ENCODE peak calls at places on chromosomes 6 and 20, in ten cellular contexts. H is activated T-helper 1 cell treated with Interleukin-2 at 50 U/mL for 16 hours; X is amygdala; P is fibroblast of the conjunctiva; C is occipital lobe; O is stimulated activated CD4-positive, alpha-beta T cell treated with anti-CD3 and anti-CD28 coated beads, Interleukin-1b, Interleukin-23, amount 100 ng/mL, for 48 hours; T is HS-5; W is CD4-positive, CD25-positive, alpha-beta regulatory T cell; Q is left cardiac atrium; V is NCI-H1105. B is an unnamed sample.

GRCh38 chr20:2206957-2207769 is 88.6 kb upstream of the TGM3 start:
- DNase-seq in H (peak), X (peak), P (peak), C (peak), O (peak), T (no peak), W (peak), Q (peak), V (peak), B (no peak)

GRCh38 chr6:153963352-153963751 is 75.7 kb upstream of the OPRM1 start:
- DNase-seq in H (no peak), X (no peak), P (no peak), C (no peak), O (no peak), T (no peak), W (no peak), Q (no peak), V (no peak), B (no peak)

GRCh38 chr6:53441035-53441493 is 92.3 kb upstream of the ELOVL5 start:
- DNase-seq in H (no peak), X (no peak), P (no peak), C (no peak), O (peak), T (no peak), W (no peak), Q (no peak), V (no peak), B (no peak)

GRCh38 chr6:9233686-9234085 is 798.3 kb upstream of the SLC35B3 start:
- DNase-seq in H (no peak), X (no peak), P (no peak), C (no peak), O (no peak), T (no peak), W (no peak), Q (no peak), V (no peak), B (peak)

GRCh38 chr6:45199554-45199953 is 128.6 kb upstream of the RUNX2 start:
- DNase-seq in H (no peak), X (no peak), P (no peak), C (no peak), O (no peak), T (no peak), W (no peak), Q (no peak), V (no peak), B (no peak)

GRCh38 chr6:143772110-143772509 is 71.0 kb upstream of the LTV1 start:
- DNase-seq in H (no peak), X (no peak), P (no peak), C (no peak), O (no peak), T (no peak), W (no peak), Q (no peak), V (no peak), B (no peak)

GRCh38 chr6:42704251-42704936 is 18.0 kb downstream of the PRPH2 start:
- DNase-seq in H (no peak), X (no peak), P (no peak), C (no peak), O (no peak), T (no peak), W (no peak), Q (peak), V (no peak), B (no peak)

GRCh38 chr20:11195899-11196558 is 522.2 kb upstream of the JAG1 start:
- DNase-seq in H (no peak), X (no peak), P (no peak), C (no peak), O (no peak), T (peak), W (no peak), Q (peak), V (no peak), B (no peak)

GRCh38 chr20:21710341-21710740 is 4.9 kb downstream of the PAX1 start:
- DNase-seq in H (no peak), X (no peak), P (no peak), C (no peak), O (no peak), T (no peak), W (no peak), Q (no peak), V (no peak), B (no peak)

GRCh38 chr20:64167676-64168075 is 3.4 kb downstream of the MYT1 start:
- DNase-seq in H (no peak), X (no peak), P (no peak), C (no peak), O (no peak), T (no peak), W (no peak), Q (no peak), V (no peak), B (no peak)

GRCh38 chr6:161035182-161035980 is 43.8 kb downstream of the MAP3K4 start:
- DNase-seq in H (no peak), X (no peak), P (no peak), C (no peak), O (no peak), T (no peak), W (no peak), Q (no peak), V (no peak), B (no peak)

GRCh38 chr20:38751360-38751976 is 3.2 kb downstream of the ACTR5 start:
- DNase-seq in H (no peak), X (no peak), P (peak), C (no peak), O (no peak), T (no peak), W (peak), Q (no peak), V (peak), B (no peak)

GRCh38 chr6:106390088-106390487 is 29.6 kb downstream of the CRYBG1 start:
- DNase-seq in H (no peak), X (no peak), P (no peak), C (no peak), O (no peak), T (no peak), W (no peak), Q (no peak), V (no peak), B (no peak)

GRCh38 chr20:57309544-57310115 is 20.0 kb upstream of the SPO11 start:
- DNase-seq in H (no peak), X (no peak), P (no peak), C (no peak), O (no peak), T (no peak), W (no peak), Q (no peak), V (no peak), B (no peak)

GRCh38 chr6:63527658-63528514 is 44.4 kb upstream of the LOC128125822 start:
- DNase-seq in H (no peak), X (no peak), P (peak), C (no peak), O (no peak), T (peak), W (no peak), Q (no peak), V (no peak), B (peak)

GRCh38 chr6:116398366-116399005 is 27.7 kb downstream of the DSE start:
- DNase-seq in H (no peak), X (no peak), P (peak), C (no peak), O (no peak), T (no peak), W (no peak), Q (no peak), V (no peak), B (no peak)

GRCh38 chr6:49988900-49989299 is 19.5 kb upstream of the DEFB113 start:
- DNase-seq in H (no peak), X (no peak), P (no peak), C (no peak), O (no peak), T (no peak), W (no peak), Q (no peak), V (no peak), B (no peak)

GRCh38 chr6:113634352-113635163 is 222.6 kb upstream of the MARCKS start:
- DNase-seq in H (no peak), X (no peak), P (no peak), C (no peak), O (no peak), T (no peak), W (no peak), Q (no peak), V (no peak), B (no peak)